ENCODE peak calls at places on chromosomes 13 and 19, in seven cellular contexts. K, N, I, J, S, G and U are unnamed samples.

GRCh38 chr13:42140494-42140893 is 92.0 kb downstream of the DGKH start:
- DNase-seq in K (no peak), N (no peak), I (no peak), J (no peak), S (no peak), G (no peak), U (no peak)

GRCh38 chr19:42330521-42330835 is 5.0 kb downstream of the MEGF8 start:
- DNase-seq in K (no peak), N (no peak), I (no peak), J (no peak), S (no peak), G (no peak), U (no peak)

GRCh38 chr19:33818426-33818825 is 21.8 kb downstream of the KCTD15 start:
- DNase-seq in K (no peak), N (no peak), I (no peak), J (no peak), S (no peak), G (no peak), U (no peak)

GRCh38 chr19:1840541-1841115 is 7.7 kb downstream of the REXO1 start:
- DNase-seq in K (no peak), N (no peak), I (no peak), J (no peak), S (no peak), G (no peak), U (no peak)

GRCh38 chr19:29263305-29264080 is 50.5 kb upstream of the UQCRFS1 start:
- DNase-seq in K (peak), N (peak), I (peak), J (no peak), S (peak), G (peak), U (peak)

GRCh38 chr19:30253581-30253996 is 118.6 kb upstream of the ZNF536 start:
- DNase-seq in K (no peak), N (no peak), I (no peak), J (no peak), S (peak), G (no peak), U (no peak)

GRCh38 chr19:3565177-3565576 is 7.6 kb upstream of the HMG20B start:
- DNase-seq in K (no peak), N (no peak), I (no peak), J (peak), S (no peak), G (peak), U (peak)

GRCh38 chr19:16373539-16373938 is 48.9 kb downstream of the KLF2 start:
- DNase-seq in K (no peak), N (no peak), I (no peak), J (peak), S (no peak), G (no peak), U (peak)

GRCh38 chr19:17871878-17872250 is at the start of gene SLC5A5:
- DNase-seq in K (no peak), N (peak), I (peak), J (no peak), S (no peak), G (no peak), U (no peak)

DNA sequence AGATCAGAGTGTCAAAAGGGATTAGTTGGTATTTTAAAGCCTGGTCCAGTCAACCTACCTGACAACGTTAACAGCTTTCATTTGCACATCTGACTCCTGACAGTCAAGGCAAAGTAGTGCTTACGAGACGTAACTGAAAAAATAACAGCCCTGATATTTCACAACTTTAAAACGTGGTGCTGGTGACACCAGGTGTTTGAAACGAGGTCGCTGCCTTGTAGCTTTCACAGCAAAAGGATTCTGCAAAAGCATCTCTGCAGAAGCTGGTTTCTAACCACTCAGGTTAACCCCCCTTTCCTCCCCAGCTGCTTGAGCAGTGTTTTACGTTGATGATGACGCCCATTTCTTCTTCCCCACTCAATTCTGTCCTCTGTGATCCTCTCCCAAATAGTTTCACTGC is 23.3 kb downstream of the GGACT start:
- DNase-seq in K (no peak), N (no peak), I (no peak), J (no peak), S (no peak), G (peak), U (no peak)
- H2AK5ac ChIP-seq in K (no peak), N (no peak), I (no peak), J (no peak), S (no peak), G (no peak), U (no peak)

GRCh38 chr19:15181394-15181793 is 19.4 kb downstream of the NOTCH3 start:
- DNase-seq in K (no peak), N (peak), I (no peak), J (no peak), S (no peak), G (peak), U (no peak)
- H2BK5ac ChIP-seq in K (no peak), N (no peak), I (peak), J (no peak), S (no peak), G (no peak), U (no peak)

GRCh38 chr13:111388851-111389500 is 68.5 kb downstream of the TEX29 start:
- DNase-seq in K (no peak), N (no peak), I (no peak), J (no peak), S (no peak), G (no peak), U (no peak)
- H2AK5ac ChIP-seq in K (no peak), N (no peak), I (peak), J (no peak), S (no peak), G (no peak), U (no peak)

GRCh38 chr13:54445865-54446264 is 1417.3 kb downstream of the OLFM4 start:
- DNase-seq in K (no peak), N (no peak), I (no peak), J (no peak), S (no peak), G (no peak), U (no peak)
- H2BK5ac ChIP-seq in K (no peak), N (no peak), I (no peak), J (no peak), S (no peak), G (no peak), U (no peak)

GRCh38 chr13:103062079-103062478 is 4.1 kb downstream of the SLC10A2 start:
- DNase-seq in K (no peak), N (no peak), I (no peak), J (no peak), S (no peak), G (no peak), U (no peak)

GRCh38 chr13:103063376-103063775 is 2.8 kb downstream of the SLC10A2 start:
- DNase-seq in K (no peak), N (no peak), I (no peak), J (no peak), S (no peak), G (no peak), U (no peak)

GRCh38 chr13:103067751-103068563 is 1.7 kb upstream of the SLC10A2 start:
- DNase-seq in K (no peak), N (peak), I (peak), J (no peak), S (peak), G (no peak), U (no peak)

GRCh38 chr13:103066079-103066880 is at the start of gene SLC10A2:
- DNase-seq in K (no peak), N (no peak), I (no peak), J (no peak), S (no peak), G (no peak), U (no peak)

DNA sequence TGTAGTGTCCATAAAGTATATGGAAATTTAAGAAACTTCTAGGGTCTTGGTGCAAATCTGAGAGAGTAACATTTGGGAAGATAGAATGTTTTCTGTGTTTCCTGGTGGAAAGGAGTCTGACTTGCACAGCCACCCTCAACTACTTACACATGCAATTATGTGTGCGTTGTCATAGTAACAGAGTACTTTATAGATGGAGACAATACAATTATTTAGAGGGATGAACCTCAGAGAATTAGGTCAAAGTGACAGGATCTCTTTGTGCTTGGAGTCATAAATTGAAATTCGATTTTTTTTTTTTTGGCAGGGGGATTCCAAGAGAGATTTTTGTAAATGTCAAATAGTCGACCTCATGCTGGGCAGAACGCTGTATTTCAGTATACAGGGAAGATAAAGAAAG is 774 bp upstream of the SLC10A2 start:
- DNase-seq in K (no peak), N (no peak), I (no peak), J (no peak), S (no peak), G (no peak), U (no peak)
- H2AK5ac ChIP-seq in K (no peak), N (no peak), I (no peak), J (no peak), S (no peak), G (no peak), U (no peak)

GRCh38 chr13:97977376-97977705 is 23.9 kb downstream of the IPO5 start:
- DNase-seq in K (no peak), N (no peak), I (no peak), J (peak), S (no peak), G (no peak), U (no peak)
- H2BK5ac ChIP-seq in K (no peak), N (no peak), I (peak), J (no peak), S (peak), G (no peak), U (peak)